ENCODE peak calls at places on chromosome 18, in ten cellular contexts. Y is GDM1; Z is dermis blood vessel endothelial cell; U is NCI-H1930; J is WTC11; G is stimulated activated CD8-positive, alpha-beta memory T cell treated with anti-CD3 and anti-CD28 coated beads, Interleukin-2, amount 100 ng/mL, for 1 hour; H is gastrocnemius medialis; R is activated CD8-positive, alpha-beta memory T cell treated with anti-CD3 and anti-CD28 coated beads, Interleukin-2, amount 50 U/mL, for 4 hours; D is CD8-positive, alpha-beta T cell; I is NCI-H2081. L is an unnamed sample.

GRCh38 chr18:76212958-76213357 is 282.1 kb downstream of the ZNF516 start:
- DNase-seq in D (no peak), U (peak), Z (no peak), R (no peak), J (no peak), H (no peak), G (no peak), Y (no peak), I (peak), L (peak)

GRCh38 chr18:48486762-48487161 is 52.1 kb upstream of the CTIF start:
- DNase-seq in G (no peak), R (no peak), Z (no peak), H (no peak), I (no peak), U (no peak), Y (no peak), J (no peak), D (no peak), L (no peak)

GRCh38 chr18:43625582-43625981 is 348.3 kb upstream of the SYT4 start:
- DNase-seq in R (no peak), J (no peak), Y (no peak), G (no peak), H (no peak), I (no peak), U (no peak), Z (no peak), D (no peak), L (no peak)

GRCh38 chr18:48934708-48935432 is 15.9 kb downstream of the SMAD7 start:
- DNase-seq in Z (peak), D (no peak), I (no peak), H (peak), G (no peak), Y (no peak), J (no peak), U (no peak), R (no peak), L (no peak)

GRCh38 chr18:13151656-13152055 is 66.9 kb upstream of the LDLRAD4 start:
- DNase-seq in J (no peak), Z (no peak), R (no peak), I (no peak), D (no peak), Y (no peak), H (no peak), U (no peak), G (no peak), L (no peak)

GRCh38 chr18:37769846-37770245 is 204.2 kb upstream of the CELF4 start:
- DNase-seq in D (no peak), Z (no peak), Y (peak), J (no peak), R (no peak), G (no peak), I (no peak), U (no peak), H (no peak), L (no peak)

GRCh38 chr18:27762054-27762453 is 414.9 kb downstream of the CDH2 start:
- DNase-seq in J (no peak), Z (no peak), I (no peak), R (no peak), U (no peak), H (no peak), Y (no peak), G (no peak), D (no peak), L (no peak)

GRCh38 chr18:45688113-45688512 is 35.9 kb upstream of the SLC14A1 start:
- DNase-seq in J (no peak), Z (no peak), U (no peak), G (no peak), I (no peak), R (no peak), D (no peak), Y (no peak), H (no peak), L (no peak)

GRCh38 chr18:31549416-31549815 is 42.3 kb upstream of the TTR start:
- DNase-seq in R (no peak), G (no peak), D (no peak), H (no peak), Y (no peak), Z (no peak), U (no peak), I (no peak), J (no peak), L (no peak)

GRCh38 chr18:39053569-39053968 is 1488.0 kb upstream of the CELF4 start:
- DNase-seq in H (no peak), J (no peak), I (peak), Y (no peak), R (no peak), U (no peak), G (no peak), Z (peak), D (no peak), L (no peak)

GRCh38 chr18:48034651-48035555 is 104.4 kb upstream of the SMAD2 start:
- DNase-seq in D (no peak), U (no peak), I (no peak), J (no peak), G (no peak), H (no peak), R (no peak), Y (no peak), Z (no peak), L (no peak)

GRCh38 chr18:62524443-62525200 is 1.8 kb downstream of the ZCCHC2 start:
- DNase-seq in Y (peak), D (peak), U (no peak), Z (peak), J (peak), I (peak), R (peak), G (peak), H (peak), L (no peak)

GRCh38 chr18:35713545-35713944 is 132.0 kb downstream of the GALNT1 start:
- DNase-seq in G (no peak), H (no peak), D (no peak), Z (peak), Y (no peak), R (no peak), U (no peak), I (no peak), J (no peak), L (no peak)